ENCODE peak calls at places on chromosomes 6 and 20, in ten cellular contexts. V is nephron progenitor cell, K is cardiac fibroblast, N is BE2C, M is HFFc6, L is ovary, U is fibroblast of the aortic adventitia, C is mesothelial cell of epicardium, Y is A549, S is sigmoid colon. F is an unnamed sample.

GRCh38 chr6:167644404-167645132 is 182.1 kb upstream of the AFDN start:
- DNase-seq in V (no peak), K (no peak), N (no peak), M (no peak), L (no peak), U (no peak), C (no peak), Y (no peak), S (no peak), F (no peak)

GRCh38 chr6:170226647-170227046 is 64.2 kb downstream of the DLL1 start:
- DNase-seq in V (no peak), K (no peak), N (no peak), M (no peak), L (peak), U (no peak), C (no peak), Y (no peak), S (peak), F (no peak)

GRCh38 chr6:148989585-148989984 is 242.8 kb downstream of the UST start:
- DNase-seq in V (no peak), K (no peak), N (no peak), M (no peak), L (no peak), U (no peak), C (no peak), Y (no peak), S (no peak), F (no peak)

GRCh38 chr20:14583413-14583812 is 246.0 kb upstream of the FLRT3 start:
- DNase-seq in V (no peak), K (no peak), N (peak), M (no peak), L (no peak), U (no peak), C (no peak), Y (peak), S (no peak), F (no peak)

GRCh38 chr6:89371849-89372505 is 19.5 kb upstream of the UBE2J1 start:
- DNase-seq in V (peak), K (peak), N (peak), M (peak), L (peak), U (peak), C (peak), Y (peak), S (peak), F (peak)

GRCh38 chr6:116439572-116439971 is 21.6 kb upstream of the CALHM6 start:
- DNase-seq in V (no peak), K (peak), N (no peak), M (peak), L (no peak), U (peak), C (no peak), Y (no peak), S (no peak), F (no peak)

GRCh38 chr6:21537660-21538059 is 55.9 kb upstream of the SOX4 start:
- DNase-seq in V (no peak), K (no peak), N (peak), M (no peak), L (no peak), U (no peak), C (no peak), Y (no peak), S (no peak), F (no peak)

GRCh38 chr6:66605971-66606370 is 898.9 kb upstream of the EYS start:
- DNase-seq in V (no peak), K (no peak), N (no peak), M (no peak), L (no peak), U (no peak), C (no peak), Y (no peak), S (no peak), F (no peak)

GRCh38 chr6:42923656-42924055 is 5.6 kb upstream of the CNPY3 start:
- DNase-seq in V (no peak), K (peak), N (no peak), M (no peak), L (no peak), U (peak), C (no peak), Y (no peak), S (no peak), F (no peak)

GRCh38 chr6:5851261-5851757 is 155.4 kb downstream of the NRN1 start:
- DNase-seq in V (peak), K (peak), N (no peak), M (no peak), L (no peak), U (no peak), C (peak), Y (peak), S (no peak), F (peak)

GRCh38 chr6:134937426-134937825 is 12.5 kb downstream of the ALDH8A1 start:
- DNase-seq in V (no peak), K (no peak), N (no peak), M (peak), L (no peak), U (no peak), C (no peak), Y (no peak), S (no peak), F (no peak)

GRCh38 chr20:46894579-46894958 is at the start of gene EYA2:
- DNase-seq in V (peak), K (no peak), N (no peak), M (no peak), L (no peak), U (no peak), C (no peak), Y (peak), S (no peak), F (peak)

GRCh38 chr6:30613251-30614043 is 3.6 kb downstream of the PPP1R10 start:
- DNase-seq in V (no peak), K (no peak), N (no peak), M (peak), L (no peak), U (peak), C (no peak), Y (no peak), S (peak), F (no peak)

GRCh38 chr6:47138046-47138445 is 95.9 kb upstream of the ADGRF1 start:
- DNase-seq in V (no peak), K (peak), N (no peak), M (no peak), L (no peak), U (peak), C (no peak), Y (no peak), S (no peak), F (no peak)

GRCh38 chr6:44116643-44117382 is 10.4 kb downstream of the MRPL14 start:
- DNase-seq in V (no peak), K (peak), N (no peak), M (peak), L (no peak), U (peak), C (no peak), Y (no peak), S (no peak), F (no peak)

GRCh38 chr6:121285041-121285440 is 49.2 kb downstream of the TBC1D32 start:
- DNase-seq in V (no peak), K (peak), N (no peak), M (peak), L (no peak), U (peak), C (no peak), Y (peak), S (no peak), F (no peak)

GRCh38 chr6:149271348-149272340 is 45.9 kb upstream of the TAB2 start:
- DNase-seq in V (no peak), K (peak), N (no peak), M (no peak), L (no peak), U (no peak), C (no peak), Y (no peak), S (no peak), F (no peak)

GRCh38 chr6:128479048-128479666 is 41.2 kb downstream of the PTPRK start:
- DNase-seq in V (no peak), K (no peak), N (no peak), M (no peak), L (no peak), U (no peak), C (no peak), Y (no peak), S (no peak), F (no peak)

GRCh38 chr6:109322825-109323580 is 59.3 kb downstream of the CD164 start:
- DNase-seq in V (no peak), K (no peak), N (no peak), M (no peak), L (no peak), U (peak), C (no peak), Y (no peak), S (peak), F (no peak)
- TF ChIP-seq CTCF in V (no peak), K (no peak), N (no peak), M (no peak), L (no peak), U (no peak), C (no peak), Y (no peak), S (no peak), F (no peak)

GRCh38 chr6:45946352-45946751 is 69.3 kb downstream of the CLIC5 start:
- DNase-seq in V (no peak), K (peak), N (peak), M (peak), L (peak), U (peak), C (no peak), Y (peak), S (peak), F (no peak)
- TF ChIP-seq CTCF in V (peak), K (peak), N (peak), M (peak), L (no peak), U (peak), C (no peak), Y (no peak), S (no peak), F (no peak)

DNA sequence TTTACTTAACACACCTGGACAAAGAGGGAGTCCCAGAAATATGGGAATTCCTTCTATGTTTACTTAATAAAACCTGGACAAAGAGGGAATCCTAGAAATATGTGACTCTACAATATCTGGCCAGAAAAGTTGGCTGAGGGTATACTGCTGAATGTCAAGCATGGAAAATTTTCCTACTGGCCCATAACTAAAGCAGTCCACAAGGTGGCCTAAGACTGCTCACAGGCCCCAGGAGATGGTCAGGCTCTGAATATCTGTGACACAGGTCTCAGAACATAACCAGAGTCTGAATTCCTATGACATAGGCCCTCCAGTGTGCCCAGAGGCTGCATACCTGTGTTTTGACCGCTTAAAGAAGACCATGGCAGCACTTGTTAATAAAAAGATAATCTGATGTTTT is 578.2 kb upstream of the NRSN1 start:
- DNase-seq in V (no peak), K (no peak), N (peak), M (no peak), L (no peak), U (no peak), C (no peak), Y (no peak), S (no peak), F (peak)
- TF ChIP-seq CTCF in V (peak), K (no peak), N (peak), M (no peak), L (no peak), U (no peak), C (no peak), Y (no peak), S (no peak), F (no peak)

GRCh38 chr6:25995507-25995906 is 32.9 kb downstream of the TRIM38 start:
- DNase-seq in V (no peak), K (no peak), N (no peak), M (no peak), L (no peak), U (no peak), C (no peak), Y (no peak), S (no peak), F (no peak)
- TF ChIP-seq CTCF in V (no peak), K (no peak), N (no peak), M (no peak), L (no peak), U (no peak), C (no peak), Y (no peak), S (no peak), F (no peak)

GRCh38 chr20:53578492-53579222 is 15.0 kb downstream of the ZNF217 start:
- DNase-seq in V (peak), K (peak), N (peak), M (peak), L (peak), U (peak), C (peak), Y (peak), S (no peak), F (peak)

GRCh38 chr20:53579266-53579580 is 14.4 kb downstream of the ZNF217 start:
- DNase-seq in V (no peak), K (no peak), N (no peak), M (no peak), L (no peak), U (no peak), C (no peak), Y (no peak), S (no peak), F (no peak)

GRCh38 chr20:53579581-53580375 is 13.9 kb downstream of the ZNF217 start:
- DNase-seq in V (no peak), K (peak), N (peak), M (peak), L (no peak), U (peak), C (peak), Y (peak), S (no peak), F (peak)

GRCh38 chr20:53581444-53582311 is 12.0 kb downstream of the ZNF217 start:
- DNase-seq in V (no peak), K (no peak), N (no peak), M (no peak), L (peak), U (no peak), C (peak), Y (no peak), S (no peak), F (no peak)

DNA sequence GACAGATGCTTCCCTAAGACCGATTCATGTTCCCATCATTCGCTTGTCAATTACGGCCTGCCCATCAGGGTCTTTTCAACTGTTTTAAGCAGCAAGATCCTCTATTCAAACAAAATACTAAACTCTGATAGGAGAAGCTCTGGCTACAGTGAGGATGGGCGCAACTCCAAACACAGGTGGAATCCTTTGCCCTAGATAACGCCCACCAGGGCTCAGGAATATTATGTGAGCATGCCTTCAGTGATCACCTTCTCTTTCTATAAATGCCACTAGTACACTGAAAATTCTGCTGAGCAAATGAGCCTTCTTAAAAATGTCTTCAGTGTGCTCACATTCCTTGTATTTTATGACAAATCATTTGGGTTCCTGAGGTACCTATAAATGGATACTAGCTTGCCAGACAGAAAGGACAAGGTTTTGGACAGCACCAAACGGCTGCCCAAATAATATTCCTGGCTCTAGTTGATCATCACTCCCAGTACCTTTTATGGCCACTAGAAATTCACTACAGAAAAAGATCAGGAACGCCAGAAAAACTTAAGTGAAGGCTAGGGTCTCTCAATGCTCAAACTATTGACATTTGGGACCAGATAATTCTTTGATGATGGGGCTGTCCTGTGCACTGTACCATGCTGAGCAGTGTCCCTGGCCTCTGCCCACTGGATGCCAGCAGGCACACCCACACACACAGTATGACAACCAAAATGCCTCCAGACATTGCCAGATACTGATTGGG is 13.1 kb downstream of the ZNF217 start:
- DNase-seq in V (no peak), K (no peak), N (no peak), M (no peak), L (no peak), U (peak), C (peak), Y (no peak), S (no peak), F (no peak)
- TF ChIP-seq CTCF in V (no peak), K (peak), N (peak), M (peak), L (peak), U (peak), C (peak), Y (no peak), S (no peak), F (peak)

GRCh38 chr6:106966229-106966628 is 8.3 kb downstream of the CD24 start:
- DNase-seq in V (no peak), K (no peak), N (no peak), M (no peak), L (no peak), U (no peak), C (no peak), Y (peak), S (no peak), F (no peak)
- TF ChIP-seq CTCF in V (no peak), K (no peak), N (peak), M (peak), L (no peak), U (no peak), C (no peak), Y (no peak), S (no peak), F (no peak)

DNA sequence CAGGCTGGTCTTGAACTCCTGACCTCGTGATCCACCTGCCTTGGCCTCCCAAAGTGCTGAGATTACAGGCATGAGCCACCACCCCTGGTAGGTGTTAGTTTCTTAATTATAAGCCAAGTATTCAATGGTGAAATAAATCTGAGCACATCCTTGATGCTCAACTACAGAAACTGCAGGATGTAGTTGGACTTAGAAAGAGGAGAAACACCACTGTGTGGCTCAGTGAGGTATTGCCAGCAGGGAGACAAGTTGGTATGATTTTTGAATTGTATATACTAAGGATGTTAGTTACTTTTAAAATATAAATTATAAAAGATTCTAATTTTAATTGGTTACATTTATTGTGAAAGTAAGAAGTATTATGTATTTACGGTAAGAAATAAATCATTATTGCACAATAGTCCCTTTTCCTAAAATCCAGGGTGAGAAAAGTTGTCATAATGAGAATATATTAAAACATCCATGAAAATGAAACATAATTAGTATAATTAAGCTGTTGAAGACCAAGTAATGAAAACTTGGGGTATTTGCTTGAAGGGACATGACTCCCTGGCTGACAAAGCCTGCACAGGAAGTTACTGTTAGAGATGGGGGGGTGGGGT is 17.6 kb downstream of the SLC18B1 start:
- DNase-seq in V (no peak), K (peak), N (no peak), M (peak), L (no peak), U (peak), C (no peak), Y (peak), S (no peak), F (no peak)
- TF ChIP-seq CTCF in V (peak), K (peak), N (peak), M (peak), L (no peak), U (peak), C (no peak), Y (no peak), S (no peak), F (peak)

DNA sequence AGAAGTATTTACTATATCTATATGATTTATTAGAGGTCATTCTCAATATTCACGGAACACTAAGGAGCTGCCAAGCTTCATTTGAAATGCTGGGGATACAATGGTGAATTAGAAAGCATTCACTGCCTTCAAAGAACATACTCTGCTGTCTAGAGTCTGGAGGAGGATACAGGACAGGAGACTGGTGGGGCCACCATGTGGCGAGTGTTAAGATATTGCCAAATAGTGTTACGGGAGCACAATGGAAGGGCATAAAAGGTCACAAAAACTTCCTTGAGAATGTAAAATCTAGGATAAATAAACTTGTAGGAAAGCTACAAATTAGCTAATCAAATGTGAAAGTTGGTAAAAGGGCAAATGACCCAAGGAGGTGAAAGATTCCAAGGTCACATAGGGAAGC is 271.7 kb downstream of the RFPL4B start:
- DNase-seq in V (peak), K (no peak), N (peak), M (no peak), L (peak), U (no peak), C (no peak), Y (no peak), S (no peak), F (peak)
- TF ChIP-seq CTCF in V (no peak), K (no peak), N (peak), M (no peak), L (no peak), U (no peak), C (no peak), Y (no peak), S (peak), F (no peak)

GRCh38 chr6:153503810-153504209 is 372.7 kb upstream of the RGS17 start:
- DNase-seq in V (peak), K (no peak), N (peak), M (no peak), L (no peak), U (no peak), C (no peak), Y (peak), S (no peak), F (no peak)
- TF ChIP-seq CTCF in V (no peak), K (no peak), N (peak), M (no peak), L (no peak), U (no peak), C (no peak), Y (no peak), S (no peak), F (no peak)